ENCODE peak calls at places on chromosome 22, in six cellular contexts. One of them, this sample, is unnamed. For H3K27me3, the result is how much of the 10 kb centered on the place peaks cover.

GRCh38 chr22:37636186-37636948 is 3.1 kb upstream of the SH3BP1 start:
- DNase-seq in transverse colon: peak
- DNase-seq in left ventricle myocardium inferior: no peak
- DNase-seq in H1: no peak
- DNase-seq in tibial nerve: no peak
- DNase-seq in upper lobe of left lung: no peak
- DNase-seq in this sample: peak

GRCh38 chr22:38467904-38468760 is at the start of gene KDELR3:
- DNase-seq in transverse colon: peak
- DNase-seq in left ventricle myocardium inferior: peak
- DNase-seq in H1: no peak
- DNase-seq in tibial nerve: peak
- DNase-seq in upper lobe of left lung: peak
- DNase-seq in this sample: peak

GRCh38 chr22:28006271-28006670 is 87.2 kb upstream of the PITPNB start:
- DNase-seq in transverse colon: no peak
- DNase-seq in left ventricle myocardium inferior: no peak
- DNase-seq in H1: no peak
- DNase-seq in tibial nerve: no peak
- DNase-seq in upper lobe of left lung: no peak
- DNase-seq in this sample: no peak

GRCh38 chr22:22103078-22103593 is 120.5 kb upstream of the TOP3B start:
- DNase-seq in transverse colon: no peak
- DNase-seq in left ventricle myocardium inferior: no peak
- DNase-seq in H1: no peak
- DNase-seq in tibial nerve: no peak
- DNase-seq in upper lobe of left lung: no peak
- DNase-seq in this sample: no peak

GRCh38 chr22:28299760-28300159 is 379.9 kb downstream of the TTC28 start:
- DNase-seq in transverse colon: no peak
- DNase-seq in left ventricle myocardium inferior: peak
- DNase-seq in H1: no peak
- DNase-seq in tibial nerve: no peak
- DNase-seq in upper lobe of left lung: no peak
- DNase-seq in this sample: no peak

GRCh38 chr22:30575859-30576258 is 1.4 kb upstream of the GAL3ST1 start:
- DNase-seq in transverse colon: peak
- DNase-seq in left ventricle myocardium inferior: no peak
- DNase-seq in H1: no peak
- DNase-seq in tibial nerve: no peak
- DNase-seq in upper lobe of left lung: no peak
- DNase-seq in this sample: no peak

GRCh38 chr22:44926124-44926475 is 83.7 kb downstream of the PHF21B start:
- DNase-seq in transverse colon: no peak
- DNase-seq in left ventricle myocardium inferior: peak
- DNase-seq in H1: no peak
- DNase-seq in tibial nerve: no peak
- DNase-seq in upper lobe of left lung: no peak
- DNase-seq in this sample: no peak

GRCh38 chr22:17775781-17776470 is 1.7 kb upstream of the BID start:
- DNase-seq in transverse colon: no peak
- DNase-seq in left ventricle myocardium inferior: no peak
- DNase-seq in H1: no peak
- DNase-seq in tibial nerve: no peak
- DNase-seq in upper lobe of left lung: no peak
- DNase-seq in this sample: no peak

GRCh38 chr22:27670701-27671412 is 130.7 kb downstream of the MN1 start:
- DNase-seq in transverse colon: peak
- DNase-seq in left ventricle myocardium inferior: peak
- DNase-seq in H1: peak
- DNase-seq in tibial nerve: no peak
- DNase-seq in upper lobe of left lung: peak
- DNase-seq in this sample: peak

GRCh38 chr22:28015676-28016601 is 96.9 kb upstream of the PITPNB start:
- DNase-seq in transverse colon: peak
- DNase-seq in left ventricle myocardium inferior: peak
- DNase-seq in H1: no peak
- DNase-seq in tibial nerve: peak
- DNase-seq in upper lobe of left lung: no peak
- DNase-seq in this sample: no peak

GRCh38 chr22:17712441-17712840 is 61.8 kb downstream of the BID start:
- DNase-seq in transverse colon: no peak
- DNase-seq in left ventricle myocardium inferior: no peak
- DNase-seq in H1: no peak
- DNase-seq in tibial nerve: no peak
- DNase-seq in upper lobe of left lung: no peak
- DNase-seq in this sample: no peak

GRCh38 chr22:29636751-29637150 is 33.3 kb downstream of the NF2 start:
- DNase-seq in transverse colon: no peak
- DNase-seq in left ventricle myocardium inferior: no peak
- DNase-seq in H1: no peak
- DNase-seq in tibial nerve: no peak
- DNase-seq in upper lobe of left lung: no peak
- DNase-seq in this sample: no peak

GRCh38 chr22:23402275-23403151 is 177.6 kb downstream of the IGLL1 start:
- DNase-seq in transverse colon: peak
- DNase-seq in left ventricle myocardium inferior: no peak
- DNase-seq in H1: peak
- DNase-seq in tibial nerve: no peak
- DNase-seq in upper lobe of left lung: peak
- DNase-seq in this sample: peak
- H3K4me3 ChIP-seq in transverse colon: peak
- H3K4me3 ChIP-seq in left ventricle myocardium inferior: peak
- H3K4me3 ChIP-seq in H1: peak
- H3K4me3 ChIP-seq in tibial nerve: peak
- H3K4me3 ChIP-seq in upper lobe of left lung: no peak
- H3K4me3 ChIP-seq in this sample: peak

GRCh38 chr22:49491726-49492125 is 335.9 kb downstream of the BRD1 start:
- DNase-seq in transverse colon: no peak
- DNase-seq in left ventricle myocardium inferior: no peak
- DNase-seq in H1: no peak
- DNase-seq in tibial nerve: no peak
- DNase-seq in upper lobe of left lung: peak
- DNase-seq in this sample: no peak

GRCh38 chr22:49492308-49492707 is 335.4 kb downstream of the BRD1 start:
- DNase-seq in transverse colon: no peak
- DNase-seq in left ventricle myocardium inferior: no peak
- DNase-seq in H1: no peak
- DNase-seq in tibial nerve: no peak
- DNase-seq in upper lobe of left lung: peak
- DNase-seq in this sample: no peak

GRCh38 chr22:49489821-49490220 is 337.9 kb downstream of the BRD1 start:
- DNase-seq in transverse colon: no peak
- DNase-seq in left ventricle myocardium inferior: no peak
- DNase-seq in H1: no peak
- DNase-seq in tibial nerve: no peak
- DNase-seq in upper lobe of left lung: no peak
- DNase-seq in this sample: no peak

GRCh38 chr22:49491221-49491635 is 336.4 kb downstream of the BRD1 start:
- DNase-seq in transverse colon: no peak
- DNase-seq in left ventricle myocardium inferior: no peak
- DNase-seq in H1: no peak
- DNase-seq in tibial nerve: no peak
- DNase-seq in upper lobe of left lung: no peak
- DNase-seq in this sample: no peak

DNA sequence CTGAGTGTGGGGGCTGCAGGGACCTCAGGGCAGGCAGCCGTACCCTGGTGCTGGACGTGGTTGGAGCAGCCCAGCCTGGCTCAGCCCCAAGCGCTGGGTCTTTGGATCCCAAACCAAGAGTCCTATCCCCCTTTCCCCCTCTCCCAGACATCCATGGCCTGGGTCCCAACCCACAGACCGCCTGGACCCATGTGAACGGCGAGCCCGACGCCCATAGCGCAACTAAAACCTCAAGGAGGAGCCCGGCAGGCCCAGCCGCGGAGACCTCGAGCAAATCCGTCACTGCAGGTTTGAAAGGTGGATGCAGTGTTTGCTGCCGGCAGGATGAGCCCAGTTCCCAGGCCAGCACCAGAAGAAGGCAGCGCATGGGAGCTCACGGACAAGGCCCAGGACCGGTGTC is 337.0 kb downstream of the BRD1 start:
- DNase-seq in transverse colon: no peak
- DNase-seq in left ventricle myocardium inferior: no peak
- DNase-seq in H1: no peak
- DNase-seq in tibial nerve: no peak
- DNase-seq in upper lobe of left lung: peak
- DNase-seq in this sample: no peak
- TF ChIP-seq CTCF in transverse colon: no peak
- TF ChIP-seq CTCF in left ventricle myocardium inferior: no peak
- TF ChIP-seq CTCF in H1: no peak
- TF ChIP-seq CTCF in tibial nerve: no peak
- TF ChIP-seq CTCF in upper lobe of left lung: no peak
- TF ChIP-seq CTCF in this sample: no peak

DNA sequence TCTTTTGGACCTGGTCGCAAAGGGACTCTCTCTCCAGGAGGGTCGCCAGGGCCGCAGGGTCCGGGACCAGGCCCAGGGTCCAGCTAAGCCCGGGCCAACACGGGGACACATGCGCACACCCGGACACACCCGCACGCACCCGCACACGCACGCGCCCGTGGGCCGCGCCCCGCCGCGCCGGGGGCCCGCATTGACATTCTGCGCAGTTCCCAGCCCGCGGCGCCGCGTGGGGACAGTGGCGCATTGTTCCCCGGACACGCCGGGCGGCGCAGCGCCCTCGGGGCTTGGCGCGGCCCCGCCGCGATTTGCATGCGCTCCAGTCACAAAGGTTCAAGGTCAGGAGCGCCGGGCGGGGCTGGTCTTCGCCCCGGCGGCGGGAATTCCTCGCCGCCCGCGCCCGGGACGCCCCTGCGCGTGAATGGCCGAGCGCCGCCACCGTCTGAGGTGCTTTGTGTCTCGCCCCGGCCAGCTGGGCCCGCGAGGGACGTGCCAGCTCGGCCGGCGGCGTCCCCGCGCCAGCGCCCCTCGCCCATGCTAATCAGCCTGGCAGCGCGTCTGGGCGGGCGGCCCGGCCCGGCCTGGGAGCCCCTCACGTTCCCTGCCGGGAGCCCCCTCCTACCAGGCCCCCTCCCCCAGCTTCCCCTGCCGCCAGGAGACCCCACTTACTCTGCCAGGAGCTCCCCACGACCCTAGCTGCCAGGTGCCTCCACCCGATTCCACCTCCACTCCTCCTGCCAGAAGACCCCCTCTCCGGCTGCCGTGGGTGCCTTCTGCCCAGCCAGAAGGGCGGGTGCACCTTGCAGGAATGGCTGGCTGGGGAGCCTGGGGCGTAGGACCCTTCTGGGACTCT is 50.5 kb upstream of the WNT7B start:
- DNase-seq in transverse colon: peak
- DNase-seq in left ventricle myocardium inferior: peak
- DNase-seq in H1: no peak
- DNase-seq in tibial nerve: peak
- DNase-seq in upper lobe of left lung: peak
- DNase-seq in this sample: no peak
- H3K27me3 ChIP-seq in transverse colon: under half
- H3K27me3 ChIP-seq in left ventricle myocardium inferior: under half
- H3K27me3 ChIP-seq in H1: under half
- H3K27me3 ChIP-seq in tibial nerve: under half
- H3K27me3 ChIP-seq in upper lobe of left lung: under half
- H3K27me3 ChIP-seq in this sample: under half

GRCh38 chr22:39664485-39665200 is 94.1 kb downstream of the CACNA1I start:
- DNase-seq in transverse colon: peak
- DNase-seq in left ventricle myocardium inferior: no peak
- DNase-seq in H1: peak
- DNase-seq in tibial nerve: no peak
- DNase-seq in upper lobe of left lung: peak
- DNase-seq in this sample: no peak
- H3K4me3 ChIP-seq in transverse colon: no peak
- H3K4me3 ChIP-seq in left ventricle myocardium inferior: no peak
- H3K4me3 ChIP-seq in H1: peak
- H3K4me3 ChIP-seq in tibial nerve: peak
- H3K4me3 ChIP-seq in upper lobe of left lung: no peak
- H3K4me3 ChIP-seq in this sample: no peak

DNA sequence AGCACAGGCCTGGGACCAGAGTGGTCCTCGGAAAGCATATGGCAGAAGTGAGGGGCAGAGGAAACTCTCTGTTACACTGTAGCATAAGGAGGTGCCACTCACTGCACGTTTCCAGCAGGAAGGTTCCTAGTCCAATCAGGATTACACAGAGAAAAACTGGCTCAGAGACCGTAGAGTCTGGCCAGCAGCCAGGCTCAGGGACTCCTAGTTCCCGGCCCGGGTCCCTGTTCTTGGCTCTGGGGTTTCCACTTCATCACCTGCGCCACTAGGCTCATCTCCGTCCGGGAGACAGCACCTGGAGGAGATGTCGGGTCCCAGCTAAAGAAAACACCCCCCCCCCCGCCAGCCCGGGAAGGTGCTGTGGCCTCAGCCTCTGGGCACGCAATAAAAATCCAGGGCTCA is 1.1 kb downstream of the TTLL12 start:
- DNase-seq in transverse colon: peak
- DNase-seq in left ventricle myocardium inferior: peak
- DNase-seq in H1: no peak
- DNase-seq in tibial nerve: no peak
- DNase-seq in upper lobe of left lung: no peak
- DNase-seq in this sample: peak
- TF ChIP-seq CTCF in transverse colon: no peak
- TF ChIP-seq CTCF in left ventricle myocardium inferior: no peak
- TF ChIP-seq CTCF in H1: no peak
- TF ChIP-seq CTCF in tibial nerve: no peak
- TF ChIP-seq CTCF in upper lobe of left lung: no peak
- TF ChIP-seq CTCF in this sample: no peak

GRCh38 chr22:19146215-19146968 is 1.9 kb upstream of the ESS2 start:
- DNase-seq in transverse colon: no peak
- DNase-seq in left ventricle myocardium inferior: no peak
- DNase-seq in H1: no peak
- DNase-seq in tibial nerve: no peak
- DNase-seq in upper lobe of left lung: no peak
- DNase-seq in this sample: no peak

GRCh38 chr22:19149047-19149883 is 827 bp downstream of the GSC2 start:
- DNase-seq in transverse colon: no peak
- DNase-seq in left ventricle myocardium inferior: no peak
- DNase-seq in H1: no peak
- DNase-seq in tibial nerve: no peak
- DNase-seq in upper lobe of left lung: peak
- DNase-seq in this sample: no peak

GRCh38 chr22:19148417-19149046 is 1.6 kb downstream of the GSC2 start:
- DNase-seq in transverse colon: no peak
- DNase-seq in left ventricle myocardium inferior: no peak
- DNase-seq in H1: no peak
- DNase-seq in tibial nerve: no peak
- DNase-seq in upper lobe of left lung: peak
- DNase-seq in this sample: no peak

GRCh38 chr22:19149962-19150361 is at the start of gene GSC2:
- DNase-seq in transverse colon: no peak
- DNase-seq in left ventricle myocardium inferior: no peak
- DNase-seq in H1: no peak
- DNase-seq in tibial nerve: no peak
- DNase-seq in upper lobe of left lung: peak
- DNase-seq in this sample: no peak

DNA sequence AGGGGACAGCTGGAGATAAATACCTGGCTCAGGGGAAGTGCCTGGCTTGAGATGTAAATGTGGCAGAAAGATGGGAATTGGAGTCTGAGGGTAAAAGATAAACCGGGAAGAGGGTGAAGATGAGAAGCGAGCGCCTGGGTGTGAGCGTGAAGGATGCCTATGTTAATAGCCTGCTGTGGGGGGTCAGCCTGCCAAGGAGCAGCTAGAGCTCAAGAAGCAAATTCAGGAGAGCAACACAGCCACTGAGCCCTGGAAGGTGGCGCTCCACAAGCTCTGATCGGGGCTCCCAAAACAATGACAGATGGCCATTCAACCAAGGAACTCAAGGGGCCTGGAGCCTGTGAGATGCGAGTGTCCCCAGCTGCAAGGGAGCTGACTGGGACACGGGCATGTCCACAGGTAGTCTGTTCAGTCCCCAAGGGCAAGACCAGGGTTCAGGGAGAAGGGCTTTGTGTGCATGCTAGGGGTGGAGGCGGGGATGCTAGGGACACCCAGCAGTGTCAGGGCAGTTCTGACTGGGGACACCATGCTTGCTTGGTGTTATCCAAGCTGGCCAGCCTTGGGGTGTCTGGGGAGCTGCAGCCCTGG is 2.8 kb downstream of the GSC2 start:
- DNase-seq in transverse colon: no peak
- DNase-seq in left ventricle myocardium inferior: no peak
- DNase-seq in H1: no peak
- DNase-seq in tibial nerve: no peak
- DNase-seq in upper lobe of left lung: no peak
- DNase-seq in this sample: no peak
- H3K27me3 ChIP-seq in transverse colon: under half
- H3K27me3 ChIP-seq in left ventricle myocardium inferior: half or more
- H3K27me3 ChIP-seq in H1: half or more
- H3K27me3 ChIP-seq in tibial nerve: under half
- H3K27me3 ChIP-seq in upper lobe of left lung: under half
- H3K27me3 ChIP-seq in this sample: half or more